ENCODE peak calls at places on chromosomes 1 and 21, in six cellular contexts. L is pancreas, D is right lobe of liver, A is left lung, Z is foreskin fibroblast, B is astrocyte of the spinal cord. F is an unnamed sample.

GRCh38 chr1:16248007-16248436 is 11.0 kb upstream of the CPLANE2 start:
- DNase-seq in A (no peak), B (no peak), D (no peak), Z (no peak), L (peak), F (no peak)

GRCh38 chr1:184610872-184611614 is 143.6 kb downstream of the EDEM3 start:
- DNase-seq in Z (no peak), A (no peak), D (no peak), L (no peak), B (no peak), F (no peak)

GRCh38 chr1:64941466-64942117 is 24.8 kb downstream of the JAK1 start:
- DNase-seq in L (no peak), Z (no peak), A (no peak), B (no peak), D (no peak), F (no peak)

GRCh38 chr1:111755321-111756123 is at the start of gene DDX20:
- DNase-seq in Z (peak), A (peak), D (peak), B (peak), L (peak), F (peak)

GRCh38 chr21:24197956-24198355 is 1409.3 kb downstream of the MRPL39 start:
- DNase-seq in D (no peak), A (no peak), Z (no peak), B (no peak), L (no peak), F (no peak)

GRCh38 chr21:32887026-32887425 is 115.5 kb upstream of the PAXBP1 start:
- DNase-seq in A (no peak), Z (no peak), D (no peak), B (no peak), L (no peak), F (no peak)

GRCh38 chr1:58778593-58778992 is 5.3 kb downstream of the JUN start:
- DNase-seq in B (peak), Z (no peak), A (no peak), D (no peak), L (no peak), F (no peak)

GRCh38 chr21:29077651-29078090 is 4.2 kb upstream of the CCT8 start:
- DNase-seq in B (peak), L (peak), D (no peak), A (no peak), Z (peak), F (no peak)

GRCh38 chr1:184910596-184910995 is 63.7 kb downstream of the NIBAN1 start:
- DNase-seq in D (no peak), L (peak), A (no peak), B (no peak), Z (peak), F (no peak)

GRCh38 chr1:119285482-119285881 is 83.1 kb upstream of the HAO2 start:
- DNase-seq in D (no peak), L (no peak), Z (peak), A (no peak), B (peak), F (no peak)

GRCh38 chr1:36355811-36356210 is 29.9 kb downstream of the STK40 start:
- DNase-seq in B (no peak), L (no peak), Z (no peak), A (no peak), D (no peak), F (no peak)

GRCh38 chr1:202107321-202107761 is 15.4 kb upstream of the GPR37L1 start:
- DNase-seq in A (peak), D (peak), Z (no peak), L (peak), B (no peak), F (no peak)

GRCh38 chr1:21854751-21855131 is 42.7 kb downstream of the LDLRAD2 start:
- DNase-seq in B (no peak), A (no peak), D (no peak), L (no peak), Z (no peak), F (peak)

GRCh38 chr1:19648689-19649088 is 4.6 kb downstream of the NBL1 start:
- DNase-seq in Z (peak), A (no peak), L (no peak), D (no peak), B (no peak), F (no peak)

GRCh38 chr1:157310401-157310800 is 172.2 kb upstream of the ETV3 start:
- DNase-seq in D (no peak), L (no peak), Z (no peak), B (no peak), A (no peak), F (no peak)

GRCh38 chr1:76336951-76337371 is 262.4 kb downstream of the ST6GALNAC3 start:
- DNase-seq in B (peak), Z (peak), A (peak), L (peak), D (peak), F (no peak)

GRCh38 chr1:91799863-91800262 is 86.1 kb downstream of the TGFBR3 start:
- DNase-seq in L (no peak), Z (peak), D (no peak), B (no peak), A (no peak), F (no peak)

GRCh38 chr21:29661672-29662442 is 277.9 kb downstream of the GRIK1 start:
- DNase-seq in D (no peak), Z (no peak), L (no peak), A (no peak), B (no peak), F (no peak)

GRCh38 chr21:44935533-44935927 is 4.3 kb upstream of the SLX9 start:
- DNase-seq in D (no peak), Z (no peak), L (no peak), A (no peak), B (no peak), F (no peak)

GRCh38 chr1:156082111-156083091 is at the start of gene MEX3A:
- DNase-seq in D (peak), A (peak), L (peak), B (peak), Z (peak), F (no peak)

GRCh38 chr1:94316836-94317789 is 79.7 kb upstream of the ARHGAP29 start:
- DNase-seq in D (no peak), A (no peak), L (peak), B (no peak), Z (peak), F (no peak)

GRCh38 chr1:98565951-98566350 is 95.6 kb upstream of the SNX7 start:
- DNase-seq in A (no peak), D (no peak), Z (no peak), B (no peak), L (no peak), F (no peak)

GRCh38 chr1:59827055-59827643 is 12.4 kb downstream of the HOOK1 start:
- DNase-seq in L (no peak), A (no peak), D (no peak), B (no peak), Z (no peak), F (no peak)

GRCh38 chr1:171801395-171801990 is 20.0 kb downstream of the METTL13 start:
- DNase-seq in D (no peak), Z (peak), L (peak), A (no peak), B (peak), F (no peak)

GRCh38 chr1:166813508-166814223 is 25.6 kb upstream of the POGK start:
- DNase-seq in A (no peak), B (no peak), L (no peak), Z (no peak), D (no peak), F (no peak)

GRCh38 chr1:55337801-55338447 is 122.8 kb upstream of the USP24 start:
- DNase-seq in A (no peak), L (peak), B (peak), D (no peak), Z (peak), F (no peak)

GRCh38 chr1:58352476-58353092 is 193.9 kb downstream of the OMA1 start:
- DNase-seq in Z (no peak), A (no peak), B (no peak), D (no peak), L (no peak), F (no peak)

GRCh38 chr1:1069061-1069710 is 4.9 kb downstream of the RNF223 start:
- DNase-seq in A (peak), D (peak), L (peak), B (peak), Z (peak), F (no peak)

GRCh38 chr1:86811128-86811527 is 102.8 kb downstream of the SELENOF start:
- DNase-seq in Z (no peak), B (no peak), L (no peak), A (no peak), D (no peak), F (no peak)

GRCh38 chr1:238438296-238439275 is 547.9 kb upstream of the ZP4 start:
- DNase-seq in Z (no peak), D (peak), L (no peak), B (no peak), A (no peak), F (no peak)

GRCh38 chr1:231938651-231939050 is 312.1 kb downstream of the DISC1 start:
- DNase-seq in L (no peak), B (no peak), A (no peak), Z (no peak), D (no peak), F (no peak)

GRCh38 chr1:10107985-10108663 is 75.4 kb downstream of the UBE4B start:
- DNase-seq in D (no peak), B (peak), L (no peak), Z (peak), A (no peak), F (no peak)

GRCh38 chr21:42518216-42518615 is 4.6 kb downstream of the SLC37A1 start:
- DNase-seq in B (peak), L (no peak), D (no peak), A (no peak), Z (no peak), F (no peak)

GRCh38 chr21:45365608-45366241 is 39.2 kb upstream of the COL18A1 start:
- DNase-seq in B (peak), A (no peak), L (peak), Z (peak), D (no peak), F (no peak)

GRCh38 chr1:147549526-147549925 is 8.2 kb downstream of the BCL9 start:
- DNase-seq in B (no peak), A (no peak), D (no peak), L (no peak), Z (no peak), F (no peak)

GRCh38 chr1:24775901-24776300 is 30.7 kb downstream of the CLIC4 start:
- DNase-seq in A (no peak), D (no peak), Z (no peak), L (no peak), B (no peak), F (no peak)

GRCh38 chr1:98732985-98733781 is 71.7 kb downstream of the SNX7 start:
- DNase-seq in B (no peak), A (no peak), D (no peak), L (no peak), Z (no peak), F (no peak)

GRCh38 chr1:26094076-26094669 is 17.5 kb upstream of the PDIK1L start:
- DNase-seq in B (no peak), D (no peak), Z (no peak), L (peak), A (no peak), F (no peak)

GRCh38 chr1:30374400-30375070 is 348.9 kb downstream of the MATN1 start:
- DNase-seq in Z (no peak), L (no peak), A (no peak), B (no peak), D (no peak), F (peak)
- TF ChIP-seq CTCF in Z (no peak), L (no peak), A (no peak), B (no peak), D (no peak), F (no peak)

GRCh38 chr1:43530483-43531452 is at the start of gene PTPRF:
- DNase-seq in A (peak), D (peak), L (peak), Z (peak), B (no peak), F (no peak)
- H3K4me3 ChIP-seq in A (peak), D (peak), L (peak), Z (peak), B (peak), F (peak)

GRCh38 chr1:30478288-30478687 is 245.1 kb downstream of the MATN1 start:
- DNase-seq in Z (no peak), L (no peak), A (no peak), D (no peak), B (no peak), F (peak)
- TF ChIP-seq CTCF in Z (no peak), L (no peak), A (no peak), D (no peak), B (no peak), F (no peak)

GRCh38 chr1:151167116-151167515 is 1.2 kb downstream of the SCNM1 start:
- DNase-seq in L (no peak), D (no peak), B (no peak), A (no peak), Z (no peak), F (no peak)
- H3K4me3 ChIP-seq in L (peak), D (no peak), B (peak), A (peak), Z (peak), F (peak)

GRCh38 chr1:211009944-211010343 is 124.0 kb downstream of the KCNH1 start:
- DNase-seq in A (no peak), Z (no peak), L (no peak), D (no peak), B (no peak), F (no peak)
- TF ChIP-seq CTCF in A (no peak), Z (no peak), L (no peak), D (no peak), B (no peak), F (no peak)

GRCh38 chr1:186615332-186615731 is 64.9 kb downstream of the PTGS2 start:
- DNase-seq in Z (no peak), B (no peak), L (no peak), D (no peak), A (no peak), F (no peak)
- H3K4me3 ChIP-seq in Z (no peak), B (no peak), L (no peak), D (no peak), A (no peak), F (no peak)

GRCh38 chr1:27598902-27599528 is 4.9 kb downstream of the AHDC1 start:
- DNase-seq in A (peak), L (peak), Z (peak), B (peak), D (no peak), F (no peak)
- TF ChIP-seq CTCF in A (no peak), L (no peak), Z (no peak), B (no peak), D (no peak), F (no peak)

GRCh38 chr1:204153667-204154066 is 1.8 kb upstream of the ETNK2 start:
- DNase-seq in L (no peak), B (no peak), A (no peak), Z (no peak), D (peak), F (no peak)

GRCh38 chr1:204149635-204150565 is 1.9 kb downstream of the ETNK2 start:
- DNase-seq in A (no peak), L (no peak), D (peak), Z (no peak), B (no peak), F (no peak)

GRCh38 chr1:204150702-204151561 is 912 bp downstream of the ETNK2 start:
- DNase-seq in Z (peak), B (no peak), D (peak), L (peak), A (no peak), F (no peak)

GRCh38 chr1:204152310-204153044 is 633 bp upstream of the ETNK2 start:
- DNase-seq in A (no peak), Z (no peak), D (peak), B (no peak), L (peak), F (no peak)

DNA sequence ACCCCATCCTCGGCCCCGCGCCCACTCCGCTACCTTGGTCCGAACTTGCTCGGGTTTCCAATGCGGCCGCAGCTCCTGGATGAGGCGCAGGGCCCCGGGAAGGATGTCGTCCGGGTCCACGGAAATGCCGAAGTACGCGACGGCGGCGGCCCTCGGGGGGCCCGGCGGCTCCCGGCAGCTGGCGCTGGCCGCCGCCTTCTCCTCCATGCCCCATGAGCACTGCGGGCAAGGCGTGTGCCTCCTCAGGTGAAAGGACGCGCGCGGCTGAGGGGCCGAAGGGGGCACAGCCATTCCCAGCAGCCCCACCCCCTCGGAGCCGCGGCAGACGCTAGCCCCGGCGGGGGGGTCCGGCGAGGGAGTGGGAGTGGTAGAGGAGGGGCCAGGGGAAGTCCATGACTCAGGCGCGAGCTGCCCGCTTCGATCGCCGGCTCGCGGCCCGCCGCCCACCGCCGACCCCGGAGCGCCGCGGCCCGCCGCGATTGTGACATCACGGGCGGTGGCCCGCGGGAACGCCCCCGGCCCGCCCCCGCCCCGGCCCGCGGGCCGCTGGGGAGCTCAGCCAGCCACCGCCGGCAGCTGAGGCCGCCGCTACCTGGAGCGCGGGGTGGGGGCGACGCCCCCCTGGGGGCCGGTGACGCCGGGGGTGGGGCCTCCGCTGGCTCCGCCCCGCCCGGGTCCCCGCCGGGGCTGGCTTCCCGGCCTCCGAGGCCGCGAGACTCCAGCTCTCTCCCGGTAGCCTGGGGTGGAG is at the start of gene ETNK2:
- DNase-seq in B (peak), L (peak), A (peak), Z (peak), D (peak), F (no peak)
- H3K4me3 ChIP-seq in B (peak), L (peak), A (peak), Z (peak), D (peak), F (peak)

F was measured in RWPE2.